ENCODE peak calls at places on chromosomes 4 and X, in five cellular contexts. One of them, this sample, is unnamed.

GRCh38 chrX:1464282-1465131 is 11.8 kb upstream of the ASMTL start:
- DNase-seq in PC-9: no peak
- DNase-seq in mesothelial cell of epicardium: peak
- DNase-seq in fibroblast of mammary gland: no peak
- DNase-seq in H9: peak
- DNase-seq in this sample: no peak

GRCh38 chrX:96843566-96843965 is 40.1 kb upstream of the RPA4 start:
- DNase-seq in fibroblast of mammary gland: no peak
- DNase-seq in PC-9: no peak
- DNase-seq in H9: peak
- DNase-seq in mesothelial cell of epicardium: no peak
- DNase-seq in this sample: no peak

GRCh38 chr4:91064157-91064853 is 937.1 kb downstream of the CCSER1 start:
- DNase-seq in mesothelial cell of epicardium: peak
- DNase-seq in H9: no peak
- DNase-seq in fibroblast of mammary gland: no peak
- DNase-seq in PC-9: no peak
- DNase-seq in this sample: no peak

GRCh38 chr4:1767058-1767769 is 25.9 kb upstream of the FGFR3 start:
- DNase-seq in H9: peak
- DNase-seq in PC-9: no peak
- DNase-seq in mesothelial cell of epicardium: no peak
- DNase-seq in fibroblast of mammary gland: peak
- DNase-seq in this sample: no peak

GRCh38 chrX:103309860-103310591 is 764 bp downstream of the BEX2 start:
- DNase-seq in fibroblast of mammary gland: no peak
- DNase-seq in PC-9: no peak
- DNase-seq in mesothelial cell of epicardium: no peak
- DNase-seq in H9: no peak
- DNase-seq in this sample: no peak

GRCh38 chrX:104684077-104684476 is 118.1 kb downstream of the IL1RAPL2 start:
- DNase-seq in PC-9: no peak
- DNase-seq in H9: no peak
- DNase-seq in mesothelial cell of epicardium: no peak
- DNase-seq in fibroblast of mammary gland: no peak
- DNase-seq in this sample: no peak

GRCh38 chrX:115311139-115311538 is 21.6 kb downstream of the LUZP4 start:
- DNase-seq in PC-9: no peak
- DNase-seq in fibroblast of mammary gland: no peak
- DNase-seq in H9: no peak
- DNase-seq in mesothelial cell of epicardium: no peak
- DNase-seq in this sample: no peak

GRCh38 chrX:15838017-15838416 is 16.6 kb downstream of the AP1S2 start:
- DNase-seq in PC-9: no peak
- DNase-seq in H9: peak
- DNase-seq in fibroblast of mammary gland: no peak
- DNase-seq in mesothelial cell of epicardium: no peak
- DNase-seq in this sample: no peak

GRCh38 chr4:87068591-87069021 is 133.8 kb downstream of the AFF1 start:
- DNase-seq in mesothelial cell of epicardium: no peak
- DNase-seq in fibroblast of mammary gland: no peak
- DNase-seq in PC-9: no peak
- DNase-seq in H9: no peak
- DNase-seq in this sample: no peak

GRCh38 chr4:176780995-176781738 is 11.6 kb downstream of the VEGFC start:
- DNase-seq in PC-9: peak
- DNase-seq in mesothelial cell of epicardium: no peak
- DNase-seq in fibroblast of mammary gland: peak
- DNase-seq in H9: no peak
- DNase-seq in this sample: no peak

GRCh38 chr4:164768516-164768915 is 14.6 kb downstream of the SMIM31 start:
- DNase-seq in fibroblast of mammary gland: peak
- DNase-seq in mesothelial cell of epicardium: no peak
- DNase-seq in H9: no peak
- DNase-seq in PC-9: no peak
- DNase-seq in this sample: no peak

GRCh38 chrX:2434270-2434669 is 66.5 kb downstream of the DHRSX start:
- DNase-seq in fibroblast of mammary gland: no peak
- DNase-seq in H9: no peak
- DNase-seq in mesothelial cell of epicardium: no peak
- DNase-seq in PC-9: no peak
- DNase-seq in this sample: no peak

GRCh38 chr4:105709081-105709450 is 482 bp downstream of the GSTCD start:
- DNase-seq in H9: no peak
- DNase-seq in PC-9: no peak
- DNase-seq in mesothelial cell of epicardium: no peak
- DNase-seq in fibroblast of mammary gland: peak
- DNase-seq in this sample: no peak

GRCh38 chr4:81052119-81053068 is 21.9 kb downstream of the BMP3 start:
- DNase-seq in PC-9: peak
- DNase-seq in H9: peak
- DNase-seq in fibroblast of mammary gland: peak
- DNase-seq in mesothelial cell of epicardium: peak
- DNase-seq in this sample: peak

GRCh38 chrX:1246816-1247215 is 21.8 kb upstream of the CSF2RA start:
- DNase-seq in H9: peak
- DNase-seq in PC-9: peak
- DNase-seq in mesothelial cell of epicardium: peak
- DNase-seq in fibroblast of mammary gland: peak
- DNase-seq in this sample: peak

GRCh38 chrX:109886122-109886761 is 116.7 kb upstream of the TMEM164 start:
- DNase-seq in PC-9: no peak
- DNase-seq in fibroblast of mammary gland: peak
- DNase-seq in mesothelial cell of epicardium: no peak
- DNase-seq in H9: peak
- DNase-seq in this sample: peak

GRCh38 chrX:119570351-119570835 is 4.0 kb upstream of the UBE2A start:
- DNase-seq in PC-9: no peak
- DNase-seq in H9: no peak
- DNase-seq in mesothelial cell of epicardium: no peak
- DNase-seq in fibroblast of mammary gland: no peak
- DNase-seq in this sample: no peak

GRCh38 chr4:10623241-10623640 is 61.3 kb downstream of the CLNK start:
- DNase-seq in PC-9: no peak
- DNase-seq in H9: no peak
- DNase-seq in fibroblast of mammary gland: no peak
- DNase-seq in mesothelial cell of epicardium: no peak
- DNase-seq in this sample: peak

GRCh38 chrX:131675596-131676194 is 131.8 kb downstream of the OR13H1 start:
- DNase-seq in PC-9: peak
- DNase-seq in mesothelial cell of epicardium: no peak
- DNase-seq in fibroblast of mammary gland: peak
- DNase-seq in H9: peak
- DNase-seq in this sample: no peak

GRCh38 chrX:22164770-22165388 is 107.8 kb upstream of the CBLL2 start:
- DNase-seq in fibroblast of mammary gland: peak
- DNase-seq in PC-9: peak
- DNase-seq in mesothelial cell of epicardium: no peak
- DNase-seq in H9: no peak
- DNase-seq in this sample: peak

GRCh38 chr4:38308728-38309315 is 348.6 kb downstream of the PTTG2 start:
- DNase-seq in H9: no peak
- DNase-seq in PC-9: peak
- DNase-seq in fibroblast of mammary gland: peak
- DNase-seq in mesothelial cell of epicardium: no peak
- DNase-seq in this sample: peak

DNA sequence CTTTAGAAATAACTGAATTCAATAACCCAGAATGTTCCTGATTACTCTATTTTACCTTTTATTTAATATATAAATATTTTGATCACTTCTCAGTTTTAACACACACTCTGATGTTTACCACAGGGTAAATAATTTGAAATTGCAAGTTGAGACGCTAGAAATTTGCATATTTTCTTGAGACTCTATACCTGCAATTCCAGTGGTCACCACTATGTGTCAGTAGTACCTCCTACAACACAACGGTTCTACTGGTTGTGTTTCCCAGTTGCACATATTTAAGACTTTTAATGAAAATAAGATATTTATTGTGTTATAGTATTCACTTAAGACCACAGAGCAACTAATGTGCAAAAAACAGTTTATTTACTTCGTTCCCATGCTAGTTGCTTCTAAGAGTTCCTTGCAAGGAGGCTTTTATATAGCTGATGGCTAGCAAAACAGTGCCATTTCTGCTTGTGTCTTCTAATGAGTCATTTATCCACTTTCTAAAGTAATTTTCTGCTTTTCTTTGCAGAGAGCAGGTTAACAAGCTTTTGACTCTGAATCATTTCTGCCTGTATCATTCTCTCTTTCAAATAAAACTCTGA is 98.9 kb upstream of the PDLIM3 start:
- DNase-seq in PC-9: no peak
- DNase-seq in fibroblast of mammary gland: peak
- DNase-seq in mesothelial cell of epicardium: no peak
- DNase-seq in H9: no peak
- DNase-seq in this sample: peak
- TF ChIP-seq CTCF in PC-9: peak
- TF ChIP-seq CTCF in fibroblast of mammary gland: peak
- TF ChIP-seq CTCF in mesothelial cell of epicardium: peak
- TF ChIP-seq CTCF in H9: peak
- TF ChIP-seq CTCF in this sample: peak

DNA sequence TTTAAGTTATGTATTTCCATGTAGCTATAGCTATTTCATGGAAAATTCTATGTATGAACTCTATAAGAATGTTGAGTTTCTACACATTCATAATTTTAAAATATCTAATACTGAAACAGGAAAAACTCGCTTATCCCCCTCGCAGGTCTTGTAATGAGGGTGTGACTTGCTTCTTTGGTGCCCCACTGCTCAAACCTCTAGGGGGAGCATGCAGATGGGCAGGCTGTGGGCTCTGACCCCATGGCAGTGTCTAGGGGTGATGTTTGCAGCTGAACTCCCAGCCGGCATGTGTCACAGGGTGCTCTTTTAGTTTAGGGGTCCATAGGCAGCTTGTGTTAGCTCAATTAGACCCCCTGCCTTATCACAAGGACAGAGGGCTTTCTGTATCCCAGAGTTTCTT is 1825.7 kb upstream of the ADGRL3 start:
- DNase-seq in fibroblast of mammary gland: no peak
- DNase-seq in H9: no peak
- DNase-seq in PC-9: no peak
- DNase-seq in mesothelial cell of epicardium: no peak
- DNase-seq in this sample: no peak
- TF ChIP-seq CTCF in fibroblast of mammary gland: no peak
- TF ChIP-seq CTCF in H9: peak
- TF ChIP-seq CTCF in PC-9: no peak
- TF ChIP-seq CTCF in mesothelial cell of epicardium: no peak
- TF ChIP-seq CTCF in this sample: no peak

DNA sequence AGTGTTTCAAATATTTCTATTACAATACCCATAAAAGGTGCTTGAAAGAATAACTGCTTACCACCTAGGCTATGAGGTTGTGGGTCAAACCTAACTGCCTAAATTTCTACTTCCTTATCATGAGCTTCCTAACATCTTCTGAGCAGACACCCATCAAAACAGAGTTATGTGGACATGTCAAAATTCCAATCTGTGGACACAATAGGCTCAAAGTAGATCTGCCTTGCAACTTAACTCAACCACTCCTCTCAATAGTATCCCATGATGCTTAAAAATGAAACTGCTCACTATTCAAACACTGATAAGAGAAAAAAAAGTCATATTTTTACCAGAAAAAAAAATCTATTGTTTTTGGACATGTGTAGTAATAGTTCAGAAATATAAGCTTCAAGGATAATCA is 462.7 kb downstream of the INPP4B start:
- DNase-seq in PC-9: no peak
- DNase-seq in fibroblast of mammary gland: no peak
- DNase-seq in H9: no peak
- DNase-seq in mesothelial cell of epicardium: no peak
- DNase-seq in this sample: no peak
- TF ChIP-seq CTCF in PC-9: no peak
- TF ChIP-seq CTCF in fibroblast of mammary gland: no peak
- TF ChIP-seq CTCF in H9: no peak
- TF ChIP-seq CTCF in mesothelial cell of epicardium: no peak
- TF ChIP-seq CTCF in this sample: no peak

DNA sequence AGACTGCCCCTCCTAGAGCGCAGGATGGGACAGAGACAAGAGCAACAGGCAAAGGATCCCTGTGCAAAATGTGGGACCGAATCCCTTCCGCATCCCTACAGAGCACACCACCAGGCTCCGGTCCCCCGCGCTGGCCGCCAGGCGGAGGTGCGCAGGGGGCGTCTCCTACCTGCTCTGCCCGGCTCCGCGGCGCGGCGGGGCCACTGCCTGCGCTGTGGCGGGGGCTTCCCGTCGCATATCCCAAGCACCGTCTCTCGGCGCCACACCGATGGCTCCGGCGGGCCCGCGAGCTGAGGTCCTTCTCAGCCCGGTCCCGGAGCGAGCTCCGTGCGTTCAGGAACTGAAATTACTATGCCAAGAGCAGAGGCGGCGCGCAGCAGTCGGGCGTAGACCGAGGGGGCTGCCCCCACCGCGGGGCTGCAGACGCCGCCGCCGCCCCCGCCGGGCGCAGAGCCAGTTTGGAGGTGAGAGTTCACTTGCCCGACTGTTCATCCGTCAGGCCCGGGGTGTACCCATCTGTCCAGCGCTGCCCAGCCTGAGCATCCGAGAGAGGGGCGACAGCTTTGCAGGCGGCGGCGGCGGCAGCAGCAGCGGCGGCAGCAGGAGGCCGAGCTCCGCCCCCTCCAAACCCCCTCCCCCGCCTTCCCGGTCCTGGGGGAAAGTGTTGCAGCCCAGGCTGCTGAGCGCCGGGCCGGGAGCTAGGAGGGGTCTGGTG is at the start of gene GPRIN3:
- DNase-seq in mesothelial cell of epicardium: peak
- DNase-seq in H9: peak
- DNase-seq in fibroblast of mammary gland: peak
- DNase-seq in PC-9: no peak
- DNase-seq in this sample: no peak
- TF ChIP-seq CTCF in mesothelial cell of epicardium: no peak
- TF ChIP-seq CTCF in H9: peak
- TF ChIP-seq CTCF in fibroblast of mammary gland: no peak
- TF ChIP-seq CTCF in PC-9: no peak
- TF ChIP-seq CTCF in this sample: no peak

This sample was measured in HFFc6.